ENCODE peak calls at places on chromosomes 5 and 9, in ten cellular contexts. S is D341Med; C is T-helper 17 cell; H is foreskin keratinocyte; O is skeletal muscle cell; B is stimulated activated CD4-positive, alpha-beta T cell treated with anti-CD3 and anti-CD28 coated beads, Interleukin-12 subunit alpha, Interleukin-12 subunit beta, amount 100 ng/mL, for 48 hours; E is mesothelial cell of epicardium; P is HAP-1; W is anterior cingulate cortex; L is ELR. U is an unnamed sample.

GRCh38 chr9:114314256-114314867 is 8.5 kb upstream of the ORM1 start:
- DNase-seq in S (no peak), C (no peak), H (peak), O (no peak), B (no peak), E (no peak), P (peak), W (no peak), L (no peak), U (no peak)

GRCh38 chr9:74556685-74557084 is 59.5 kb downstream of the RORB start:
- DNase-seq in S (no peak), C (no peak), H (peak), O (no peak), B (peak), E (no peak), P (no peak), W (no peak), L (no peak), U (no peak)

GRCh38 chr5:60295423-60295822 is 401.9 kb upstream of the PDE4D start:
- DNase-seq in S (peak), C (no peak), H (peak), O (peak), B (no peak), E (no peak), P (no peak), W (no peak), L (peak), U (peak)

GRCh38 chr5:18305288-18305899 is 671.1 kb downstream of the TAF11L14 start:
- DNase-seq in S (peak), C (no peak), H (no peak), O (no peak), B (no peak), E (no peak), P (peak), W (no peak), L (peak), U (peak)

GRCh38 chr5:127830157-127830556 is 127.0 kb downstream of the CCDC192 start:
- DNase-seq in S (no peak), C (no peak), H (no peak), O (no peak), B (no peak), E (no peak), P (no peak), W (no peak), L (no peak), U (no peak)

GRCh38 chr9:87305123-87305522 is 192.5 kb upstream of the DAPK1 start:
- DNase-seq in S (no peak), C (no peak), H (no peak), O (no peak), B (no peak), E (no peak), P (no peak), W (no peak), L (no peak), U (no peak)

GRCh38 chr9:83714316-83714715 is 6.6 kb upstream of the UBQLN1 start:
- DNase-seq in S (peak), C (no peak), H (no peak), O (no peak), B (no peak), E (no peak), P (no peak), W (no peak), L (peak), U (no peak)

GRCh38 chr9:98657897-98658296 is 50.8 kb downstream of the GABBR2 start:
- DNase-seq in S (no peak), C (no peak), H (peak), O (no peak), B (no peak), E (no peak), P (no peak), W (no peak), L (peak), U (no peak)

GRCh38 chr9:136711751-136712689 is at the start of gene DIPK1B:
- DNase-seq in S (peak), C (no peak), H (no peak), O (no peak), B (no peak), E (no peak), P (peak), W (no peak), L (no peak), U (peak)

GRCh38 chr5:170483701-170484458 is 19.9 kb upstream of the KCNIP1 start:
- DNase-seq in S (no peak), C (no peak), H (peak), O (no peak), B (no peak), E (no peak), P (no peak), W (no peak), L (peak), U (no peak)

GRCh38 chr9:111914749-111915424 is 18.3 kb downstream of the UGCG start:
- DNase-seq in S (no peak), C (no peak), H (no peak), O (no peak), B (no peak), E (no peak), P (no peak), W (no peak), L (no peak), U (no peak)

GRCh38 chr9:14179449-14179848 is 134.5 kb downstream of the NFIB start:
- DNase-seq in S (no peak), C (no peak), H (peak), O (no peak), B (no peak), E (no peak), P (no peak), W (no peak), L (no peak), U (no peak)

GRCh38 chr5:163489055-163489744 is 16.2 kb upstream of the MAT2B start:
- DNase-seq in S (no peak), C (no peak), H (peak), O (no peak), B (no peak), E (no peak), P (peak), W (no peak), L (peak), U (no peak)

GRCh38 chr5:134494780-134495179 is 30.7 kb upstream of the JADE2 start:
- DNase-seq in S (no peak), C (no peak), H (no peak), O (no peak), B (no peak), E (no peak), P (no peak), W (no peak), L (no peak), U (no peak)

GRCh38 chr5:40052812-40053211 is 626.9 kb upstream of the PTGER4 start:
- DNase-seq in S (no peak), C (no peak), H (peak), O (no peak), B (no peak), E (no peak), P (no peak), W (no peak), L (peak), U (no peak)

GRCh38 chr9:126276056-126276728 is 50.4 kb upstream of the MVB12B start:
- DNase-seq in S (peak), C (no peak), H (no peak), O (no peak), B (no peak), E (no peak), P (no peak), W (no peak), L (no peak), U (no peak)

GRCh38 chr5:73318308-73318719 is 130.3 kb downstream of the FOXD1 start:
- DNase-seq in S (no peak), C (no peak), H (peak), O (no peak), B (no peak), E (no peak), P (no peak), W (no peak), L (peak), U (no peak)

GRCh38 chr9:69976165-69976564 is 67.5 kb upstream of the MAMDC2 start:
- DNase-seq in S (no peak), C (no peak), H (peak), O (peak), B (no peak), E (no peak), P (no peak), W (no peak), L (peak), U (no peak)

GRCh38 chr9:131709741-131710499 is 30.0 kb downstream of the RAPGEF1 start:
- DNase-seq in S (no peak), C (no peak), H (peak), O (no peak), B (no peak), E (no peak), P (no peak), W (no peak), L (peak), U (peak)

GRCh38 chr9:126724226-126724625 is 80.6 kb upstream of the ZBTB43 start:
- DNase-seq in S (no peak), C (no peak), H (peak), O (no peak), B (no peak), E (no peak), P (no peak), W (no peak), L (no peak), U (no peak)

GRCh38 chr5:168851902-168852321 is 272.7 kb upstream of the PANK3 start:
- DNase-seq in S (no peak), C (no peak), H (no peak), O (no peak), B (no peak), E (no peak), P (peak), W (no peak), L (peak), U (no peak)

GRCh38 chr5:143887901-143888648 is 76.1 kb downstream of the HMHB1 start:
- DNase-seq in S (no peak), C (no peak), H (peak), O (peak), B (no peak), E (no peak), P (no peak), W (no peak), L (peak), U (no peak)

GRCh38 chr5:124661317-124662141 is 84.9 kb downstream of the ZNF608 start:
- DNase-seq in S (no peak), C (no peak), H (peak), O (peak), B (no peak), E (no peak), P (peak), W (no peak), L (peak), U (peak)

GRCh38 chr9:79471577-79472543 is 99.9 kb upstream of the TLE4 start:
- DNase-seq in S (no peak), C (no peak), H (peak), O (peak), B (no peak), E (no peak), P (peak), W (peak), L (peak), U (peak)

GRCh38 chr5:106601605-106602004 is 1069.1 kb downstream of the EFNA5 start:
- DNase-seq in S (no peak), C (no peak), H (peak), O (no peak), B (no peak), E (no peak), P (no peak), W (no peak), L (no peak), U (no peak)